ENCODE peak calls at places on chromosomes 4 and X, in ten cellular contexts. One of them, this sample, is unnamed.

GRCh38 chrX:109732780-109733657 is at the start of gene ACSL4:
- DNase-seq in left ventricle myocardium inferior: peak
- DNase-seq in BE2C: peak
- DNase-seq in AG09309: peak
- DNase-seq in hepatocyte: peak
- DNase-seq in uterus: peak
- DNase-seq in astrocyte of the cerebellum: peak
- DNase-seq in GM12864: peak
- DNase-seq in fibroblast of lung: peak
- DNase-seq in tibial artery: peak
- DNase-seq in this sample: peak

GRCh38 chr4:3791910-3792542 is 25.8 kb downstream of the ADRA2C start:
- DNase-seq in left ventricle myocardium inferior: peak
- DNase-seq in BE2C: no peak
- DNase-seq in AG09309: no peak
- DNase-seq in hepatocyte: peak
- DNase-seq in uterus: no peak
- DNase-seq in astrocyte of the cerebellum: no peak
- DNase-seq in GM12864: no peak
- DNase-seq in fibroblast of lung: peak
- DNase-seq in tibial artery: no peak
- DNase-seq in this sample: no peak

GRCh38 chr4:168840988-168841681 is 168.9 kb downstream of the CBR4 start:
- DNase-seq in left ventricle myocardium inferior: peak
- DNase-seq in BE2C: no peak
- DNase-seq in AG09309: no peak
- DNase-seq in hepatocyte: no peak
- DNase-seq in uterus: no peak
- DNase-seq in astrocyte of the cerebellum: no peak
- DNase-seq in GM12864: no peak
- DNase-seq in fibroblast of lung: peak
- DNase-seq in tibial artery: no peak
- DNase-seq in this sample: no peak

GRCh38 chr4:153634737-153635353 is 49.2 kb upstream of the TLR2 start:
- DNase-seq in left ventricle myocardium inferior: no peak
- DNase-seq in BE2C: no peak
- DNase-seq in AG09309: no peak
- DNase-seq in hepatocyte: peak
- DNase-seq in uterus: no peak
- DNase-seq in astrocyte of the cerebellum: no peak
- DNase-seq in GM12864: no peak
- DNase-seq in fibroblast of lung: peak
- DNase-seq in tibial artery: no peak
- DNase-seq in this sample: no peak

GRCh38 chr4:10172278-10173038 is 55.9 kb upstream of the WDR1 start:
- DNase-seq in left ventricle myocardium inferior: no peak
- DNase-seq in BE2C: no peak
- DNase-seq in AG09309: no peak
- DNase-seq in hepatocyte: no peak
- DNase-seq in uterus: no peak
- DNase-seq in astrocyte of the cerebellum: no peak
- DNase-seq in GM12864: no peak
- DNase-seq in fibroblast of lung: no peak
- DNase-seq in tibial artery: no peak
- DNase-seq in this sample: no peak

GRCh38 chr4:74501579-74501978 is 56.6 kb downstream of the AREG start:
- DNase-seq in left ventricle myocardium inferior: no peak
- DNase-seq in BE2C: no peak
- DNase-seq in AG09309: peak
- DNase-seq in hepatocyte: no peak
- DNase-seq in uterus: no peak
- DNase-seq in astrocyte of the cerebellum: peak
- DNase-seq in GM12864: no peak
- DNase-seq in fibroblast of lung: peak
- DNase-seq in tibial artery: no peak
- DNase-seq in this sample: no peak

GRCh38 chr4:57410331-57411052 is 300.3 kb upstream of the IGFBP7 start:
- DNase-seq in left ventricle myocardium inferior: no peak
- DNase-seq in BE2C: no peak
- DNase-seq in AG09309: no peak
- DNase-seq in hepatocyte: peak
- DNase-seq in uterus: no peak
- DNase-seq in astrocyte of the cerebellum: no peak
- DNase-seq in GM12864: no peak
- DNase-seq in fibroblast of lung: peak
- DNase-seq in tibial artery: peak
- DNase-seq in this sample: no peak

GRCh38 chrX:55161581-55161980 is 58.6 kb upstream of the PAGE5 start:
- DNase-seq in left ventricle myocardium inferior: no peak
- DNase-seq in BE2C: no peak
- DNase-seq in AG09309: no peak
- DNase-seq in hepatocyte: no peak
- DNase-seq in uterus: no peak
- DNase-seq in astrocyte of the cerebellum: no peak
- DNase-seq in GM12864: no peak
- DNase-seq in fibroblast of lung: peak
- DNase-seq in tibial artery: no peak
- DNase-seq in this sample: no peak

GRCh38 chr4:75327804-75328512 is 186.2 kb downstream of the RCHY1 start:
- DNase-seq in left ventricle myocardium inferior: no peak
- DNase-seq in BE2C: no peak
- DNase-seq in AG09309: no peak
- DNase-seq in hepatocyte: peak
- DNase-seq in uterus: peak
- DNase-seq in astrocyte of the cerebellum: no peak
- DNase-seq in GM12864: no peak
- DNase-seq in fibroblast of lung: no peak
- DNase-seq in tibial artery: peak
- DNase-seq in this sample: no peak

GRCh38 chr4:58247792-58248191 is 1137.6 kb upstream of the IGFBP7 start:
- DNase-seq in left ventricle myocardium inferior: no peak
- DNase-seq in BE2C: no peak
- DNase-seq in AG09309: no peak
- DNase-seq in hepatocyte: peak
- DNase-seq in uterus: no peak
- DNase-seq in astrocyte of the cerebellum: no peak
- DNase-seq in GM12864: no peak
- DNase-seq in fibroblast of lung: no peak
- DNase-seq in tibial artery: no peak
- DNase-seq in this sample: no peak

GRCh38 chrX:111009256-111009655 is 86.7 kb upstream of the PAK3 start:
- DNase-seq in left ventricle myocardium inferior: no peak
- DNase-seq in BE2C: no peak
- DNase-seq in AG09309: no peak
- DNase-seq in hepatocyte: no peak
- DNase-seq in uterus: no peak
- DNase-seq in astrocyte of the cerebellum: no peak
- DNase-seq in GM12864: no peak
- DNase-seq in fibroblast of lung: no peak
- DNase-seq in tibial artery: no peak
- DNase-seq in this sample: no peak

GRCh38 chr4:140094701-140095420 is 59.1 kb downstream of the MAML3 start:
- DNase-seq in left ventricle myocardium inferior: peak
- DNase-seq in BE2C: peak
- DNase-seq in AG09309: no peak
- DNase-seq in hepatocyte: peak
- DNase-seq in uterus: no peak
- DNase-seq in astrocyte of the cerebellum: no peak
- DNase-seq in GM12864: no peak
- DNase-seq in fibroblast of lung: peak
- DNase-seq in tibial artery: peak
- DNase-seq in this sample: no peak

GRCh38 chrX:105823092-105823454 is 734 bp downstream of the NRK start:
- DNase-seq in left ventricle myocardium inferior: no peak
- DNase-seq in BE2C: no peak
- DNase-seq in AG09309: no peak
- DNase-seq in hepatocyte: no peak
- DNase-seq in uterus: no peak
- DNase-seq in astrocyte of the cerebellum: no peak
- DNase-seq in GM12864: no peak
- DNase-seq in fibroblast of lung: no peak
- DNase-seq in tibial artery: peak
- DNase-seq in this sample: no peak

GRCh38 chr4:185950891-185951290 is 118.1 kb upstream of the TLR3 start:
- DNase-seq in left ventricle myocardium inferior: no peak
- DNase-seq in BE2C: no peak
- DNase-seq in AG09309: no peak
- DNase-seq in hepatocyte: no peak
- DNase-seq in uterus: no peak
- DNase-seq in astrocyte of the cerebellum: peak
- DNase-seq in GM12864: no peak
- DNase-seq in fibroblast of lung: peak
- DNase-seq in tibial artery: no peak
- DNase-seq in this sample: no peak

GRCh38 chr4:56755901-56756300 is 65.6 kb downstream of the SPINK2 start:
- DNase-seq in left ventricle myocardium inferior: no peak
- DNase-seq in BE2C: no peak
- DNase-seq in AG09309: no peak
- DNase-seq in hepatocyte: no peak
- DNase-seq in uterus: no peak
- DNase-seq in astrocyte of the cerebellum: no peak
- DNase-seq in GM12864: no peak
- DNase-seq in fibroblast of lung: no peak
- DNase-seq in tibial artery: no peak
- DNase-seq in this sample: no peak

GRCh38 chr4:173360587-173361221 is 10.1 kb upstream of the SAP30 start:
- DNase-seq in left ventricle myocardium inferior: no peak
- DNase-seq in BE2C: no peak
- DNase-seq in AG09309: no peak
- DNase-seq in hepatocyte: peak
- DNase-seq in uterus: no peak
- DNase-seq in astrocyte of the cerebellum: no peak
- DNase-seq in GM12864: no peak
- DNase-seq in fibroblast of lung: no peak
- DNase-seq in tibial artery: no peak
- DNase-seq in this sample: no peak
- TF ChIP-seq CTCF in left ventricle myocardium inferior: peak
- TF ChIP-seq CTCF in BE2C: peak
- TF ChIP-seq CTCF in AG09309: peak
- TF ChIP-seq CTCF in hepatocyte: peak
- TF ChIP-seq CTCF in uterus: no peak
- TF ChIP-seq CTCF in astrocyte of the cerebellum: peak
- TF ChIP-seq CTCF in GM12864: peak
- TF ChIP-seq CTCF in fibroblast of lung: peak
- TF ChIP-seq CTCF in tibial artery: no peak
- TF ChIP-seq CTCF in this sample: peak

DNA sequence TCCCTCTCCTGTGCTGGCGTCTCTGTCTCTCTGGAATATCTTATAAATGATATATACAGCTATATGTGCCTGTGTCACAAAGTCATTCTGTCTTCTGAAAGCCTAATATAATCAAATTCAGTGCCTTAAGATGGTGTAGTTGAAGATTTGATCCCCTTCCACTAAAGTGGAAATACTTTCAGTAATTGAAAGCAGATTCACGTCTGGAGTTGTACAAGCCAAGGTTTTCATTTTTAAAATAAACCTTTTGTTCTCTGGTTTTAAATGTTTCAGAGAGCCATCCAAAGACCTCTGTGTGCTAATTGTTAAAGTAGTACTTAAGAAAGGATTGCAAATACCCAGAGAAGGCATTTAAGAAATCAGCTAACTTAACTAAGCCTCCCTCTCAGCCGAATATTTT is 206.8 kb downstream of the TENM3 start:
- DNase-seq in left ventricle myocardium inferior: no peak
- DNase-seq in BE2C: no peak
- DNase-seq in AG09309: no peak
- DNase-seq in hepatocyte: no peak
- DNase-seq in uterus: no peak
- DNase-seq in astrocyte of the cerebellum: no peak
- DNase-seq in GM12864: no peak
- DNase-seq in fibroblast of lung: peak
- DNase-seq in tibial artery: no peak
- DNase-seq in this sample: no peak
- H3K4me3 ChIP-seq in left ventricle myocardium inferior: peak
- H3K4me3 ChIP-seq in BE2C: peak
- H3K4me3 ChIP-seq in AG09309: peak
- H3K4me3 ChIP-seq in hepatocyte: peak
- H3K4me3 ChIP-seq in uterus: peak
- H3K4me3 ChIP-seq in astrocyte of the cerebellum: peak
- H3K4me3 ChIP-seq in GM12864: no peak
- H3K4me3 ChIP-seq in fibroblast of lung: peak
- H3K4me3 ChIP-seq in tibial artery: peak
- H3K4me3 ChIP-seq in this sample: no peak

DNA sequence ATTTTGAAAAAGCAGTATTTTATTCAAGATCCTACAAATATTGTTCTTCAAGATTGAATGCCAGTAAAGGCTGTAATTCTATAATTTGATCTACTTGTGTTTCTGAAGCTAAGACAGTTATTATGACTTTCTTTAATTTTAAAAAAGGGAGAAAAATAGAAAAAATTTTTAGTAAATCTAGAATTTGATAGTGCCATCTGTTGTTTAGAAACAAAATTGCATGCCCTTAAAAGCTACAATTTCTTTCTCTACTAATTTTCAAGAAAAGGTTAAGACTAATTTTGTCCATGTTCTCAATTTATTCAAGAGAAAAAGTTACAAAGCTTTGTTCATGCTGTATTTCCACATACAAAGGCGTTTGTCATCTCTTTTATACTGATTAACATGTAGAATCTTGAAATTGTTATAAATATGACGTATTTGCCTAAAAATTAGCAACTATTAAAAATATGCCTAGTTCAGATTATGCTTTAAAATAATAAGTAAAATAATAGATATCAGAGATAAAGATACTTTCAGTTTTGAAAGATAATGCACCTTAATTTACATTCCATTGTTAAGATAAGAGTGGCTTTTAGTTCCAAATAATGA is 25.6 kb upstream of the MMRN1 start:
- DNase-seq in left ventricle myocardium inferior: no peak
- DNase-seq in BE2C: no peak
- DNase-seq in AG09309: no peak
- DNase-seq in hepatocyte: no peak
- DNase-seq in uterus: no peak
- DNase-seq in astrocyte of the cerebellum: peak
- DNase-seq in GM12864: no peak
- DNase-seq in fibroblast of lung: no peak
- DNase-seq in tibial artery: no peak
- DNase-seq in this sample: no peak
- TF ChIP-seq CTCF in left ventricle myocardium inferior: peak
- TF ChIP-seq CTCF in BE2C: peak
- TF ChIP-seq CTCF in AG09309: peak
- TF ChIP-seq CTCF in hepatocyte: peak
- TF ChIP-seq CTCF in uterus: peak
- TF ChIP-seq CTCF in astrocyte of the cerebellum: peak
- TF ChIP-seq CTCF in GM12864: peak
- TF ChIP-seq CTCF in fibroblast of lung: no peak
- TF ChIP-seq CTCF in tibial artery: no peak
- TF ChIP-seq CTCF in this sample: peak

GRCh38 chr4:42070463-42070862 is 80.1 kb downstream of the SLC30A9 start:
- DNase-seq in left ventricle myocardium inferior: no peak
- DNase-seq in BE2C: no peak
- DNase-seq in AG09309: no peak
- DNase-seq in hepatocyte: no peak
- DNase-seq in uterus: no peak
- DNase-seq in astrocyte of the cerebellum: no peak
- DNase-seq in GM12864: no peak
- DNase-seq in fibroblast of lung: no peak
- DNase-seq in tibial artery: no peak
- DNase-seq in this sample: no peak

GRCh38 chr4:42066402-42066801 is 76.1 kb downstream of the SLC30A9 start:
- DNase-seq in left ventricle myocardium inferior: no peak
- DNase-seq in BE2C: no peak
- DNase-seq in AG09309: no peak
- DNase-seq in hepatocyte: no peak
- DNase-seq in uterus: no peak
- DNase-seq in astrocyte of the cerebellum: no peak
- DNase-seq in GM12864: no peak
- DNase-seq in fibroblast of lung: no peak
- DNase-seq in tibial artery: no peak
- DNase-seq in this sample: no peak

GRCh38 chr4:42067264-42067663 is 76.9 kb downstream of the SLC30A9 start:
- DNase-seq in left ventricle myocardium inferior: no peak
- DNase-seq in BE2C: no peak
- DNase-seq in AG09309: no peak
- DNase-seq in hepatocyte: no peak
- DNase-seq in uterus: no peak
- DNase-seq in astrocyte of the cerebellum: no peak
- DNase-seq in GM12864: no peak
- DNase-seq in fibroblast of lung: no peak
- DNase-seq in tibial artery: no peak
- DNase-seq in this sample: no peak
- H3K4me3 ChIP-seq in left ventricle myocardium inferior: no peak
- H3K4me3 ChIP-seq in BE2C: no peak
- H3K4me3 ChIP-seq in AG09309: no peak
- H3K4me3 ChIP-seq in hepatocyte: no peak
- H3K4me3 ChIP-seq in uterus: no peak
- H3K4me3 ChIP-seq in astrocyte of the cerebellum: no peak
- H3K4me3 ChIP-seq in GM12864: no peak
- H3K4me3 ChIP-seq in fibroblast of lung: no peak
- H3K4me3 ChIP-seq in tibial artery: no peak
- H3K4me3 ChIP-seq in this sample: no peak